ENCODE peak calls at places on chromosomes 3 and 15, in five cellular contexts. M, V, G, N and K are unnamed samples.

GRCh38 chr15:33581032-33581431 is 270.3 kb downstream of the RYR3 start:
- DNase-seq in M (no peak), N (peak; percentile 73), V (peak; percentile 34), G (no peak), K (no peak)

GRCh38 chr3:179723617-179724016 is 70.8 kb downstream of the USP13 start:
- DNase-seq in M (no peak), N (no peak), G (no peak), V (no peak), K (no peak)

GRCh38 chr15:64833690-64834089 is 8.0 kb upstream of the PLEKHO2 start:
- DNase-seq in V (no peak), G (no peak), N (no peak), M (no peak), K (no peak)

GRCh38 chr3:148866261-148866660 is 1.2 kb downstream of the CPA3 start:
- DNase-seq in M (no peak), V (no peak), N (peak; percentile 20), G (no peak), K (no peak)

GRCh38 chr3:35664460-35664919 is 25.2 kb downstream of the ARPP21 start:
- DNase-seq in G (no peak), N (peak; percentile 9), M (peak; percentile 50), V (no peak), K (no peak)

GRCh38 chr3:192897005-192897404 is 20.7 kb downstream of the MB21D2 start:
- DNase-seq in N (no peak), M (no peak), V (peak; percentile 88), G (no peak), K (no peak)

GRCh38 chr15:55221090-55222011 is 24.6 kb upstream of the RSL24D1 start:
- DNase-seq in V (peak; percentile 48), M (no peak), G (no peak), N (peak; percentile 95), K (peak; percentile 35)

GRCh38 chr15:81259791-81260190 is 63.1 kb downstream of the IL16 start:
- DNase-seq in N (no peak), G (no peak), V (no peak), M (no peak), K (no peak)

GRCh38 chr3:10772230-10773161 is 43.5 kb upstream of the SLC6A11 start:
- DNase-seq in M (peak; percentile 40), N (peak; percentile 13), G (no peak), V (peak; percentile 67), K (peak; percentile 31)

GRCh38 chr3:5302661-5303060 is 115.2 kb downstream of the EDEM1 start:
- DNase-seq in N (no peak), V (no peak), M (no peak), G (no peak), K (no peak)

GRCh38 chr3:178258121-178258520 is 278.1 kb upstream of the KCNMB2 start:
- DNase-seq in G (no peak), V (no peak), N (no peak), M (no peak), K (no peak)

GRCh38 chr3:176872771-176873209 is 324.5 kb downstream of the TBL1XR1 start:
- DNase-seq in N (peak; percentile 68), V (peak; percentile 76), G (peak; percentile 10), M (peak; percentile 77), K (peak; percentile 91)

GRCh38 chr3:100169186-100169585 is 54.9 kb upstream of the FILIP1L start:
- DNase-seq in M (no peak), V (no peak), G (no peak), N (no peak), K (no peak)

GRCh38 chr3:36269274-36269673 is 111.0 kb upstream of the STAC start:
- DNase-seq in N (no peak), G (no peak), M (no peak), V (no peak), K (no peak)

GRCh38 chr3:138747229-138747628 is 87.5 kb downstream of the PIK3CB start:
- DNase-seq in N (no peak), G (no peak), V (no peak), M (no peak), K (no peak)

GRCh38 chr15:22968356-22968755 is 11.8 kb downstream of the CYFIP1 start:
- DNase-seq in M (no peak), V (peak; percentile 84), G (no peak), N (peak; percentile 95), K (no peak)

DNA sequence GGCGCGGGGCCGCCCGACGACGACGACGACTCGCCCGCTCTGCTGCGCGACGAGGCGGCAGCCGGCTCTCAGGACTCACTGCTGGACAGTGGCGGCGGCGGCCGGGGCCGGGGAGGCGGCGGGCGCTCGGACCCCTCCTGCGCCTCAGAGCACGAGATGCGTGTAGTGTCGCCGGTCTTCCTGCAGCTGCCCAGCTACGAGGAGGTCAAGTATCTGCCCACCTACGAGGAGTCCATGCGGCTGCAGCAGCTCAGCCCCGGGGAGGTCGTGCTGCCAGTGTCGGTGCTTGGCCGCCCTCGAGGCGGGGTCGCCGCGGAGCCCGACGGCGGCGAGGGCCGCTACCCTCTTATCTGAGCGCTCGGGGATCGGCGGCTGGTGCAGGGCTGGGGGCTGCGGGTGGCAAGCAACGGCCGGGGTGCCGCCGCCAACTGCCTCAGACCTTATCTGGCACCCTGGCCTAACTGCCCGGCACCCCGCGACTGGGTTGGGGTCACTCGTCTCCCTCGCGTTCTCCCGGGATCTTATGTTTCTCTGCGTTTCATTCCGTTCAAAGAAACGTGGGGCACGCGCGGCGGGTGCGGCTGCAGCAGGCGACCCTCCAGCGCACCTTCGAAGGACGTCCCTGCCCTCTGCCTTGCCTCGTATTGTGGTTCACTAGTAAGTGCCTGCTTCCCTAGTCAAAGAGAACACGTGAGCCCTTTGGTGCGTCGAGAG is 961 bp downstream of the C3orf80 start:
- DNase-seq in G (no peak), V (no peak), N (peak; percentile 25), M (peak; percentile 74), K (no peak)
- TF ChIP-seq EZH2 in G (no peak), V (no peak), N (peak; percentile 34), M (peak; percentile 88), K (no peak)

DNA sequence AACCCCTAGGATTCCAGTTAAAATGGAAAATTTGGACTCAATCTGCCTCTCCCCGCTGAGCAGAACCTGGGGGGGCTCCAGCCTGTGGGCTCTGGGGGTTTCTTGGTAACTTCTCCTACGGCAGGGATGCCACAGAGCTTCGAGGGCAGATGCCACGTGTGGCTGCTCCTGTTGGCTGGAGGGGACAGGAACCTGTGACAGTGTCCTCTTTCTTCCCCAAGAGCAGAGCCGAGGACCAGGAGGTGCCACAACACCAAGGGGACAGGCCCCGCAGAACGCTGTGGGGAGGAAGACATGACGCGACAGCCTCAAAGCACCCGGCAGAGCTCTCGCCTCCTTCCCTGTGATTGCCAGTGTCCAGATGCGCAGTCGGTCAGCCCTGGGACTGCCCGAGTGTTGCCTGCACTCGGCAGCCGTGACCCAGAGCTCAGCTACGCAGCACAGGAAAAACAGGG is 132.0 kb upstream of the MEF2A start:
- DNase-seq in M (no peak), V (no peak), N (no peak), G (no peak), K (no peak)
- TF ChIP-seq EZH2phosphoT487 in M (no peak), V (no peak), N (no peak), G (no peak), K (no peak)

GRCh38 chr3:141387446-141388030 is 19.2 kb downstream of the ZBTB38 start:
- DNase-seq in G (no peak), N (no peak), V (no peak), M (no peak), K (peak; percentile 71)

GRCh38 chr3:141384575-141384974 is 16.3 kb downstream of the ZBTB38 start:
- DNase-seq in G (no peak), V (no peak), N (no peak), M (no peak), K (peak; percentile 61)

GRCh38 chr3:141386611-141387110 is 18.4 kb downstream of the ZBTB38 start:
- DNase-seq in V (no peak), N (peak; percentile 73), G (no peak), M (no peak), K (peak; percentile 81)

GRCh38 chr3:141385386-141386079 is 17.2 kb downstream of the ZBTB38 start:
- DNase-seq in N (no peak), G (no peak), V (no peak), M (no peak), K (peak; percentile 96)

DNA sequence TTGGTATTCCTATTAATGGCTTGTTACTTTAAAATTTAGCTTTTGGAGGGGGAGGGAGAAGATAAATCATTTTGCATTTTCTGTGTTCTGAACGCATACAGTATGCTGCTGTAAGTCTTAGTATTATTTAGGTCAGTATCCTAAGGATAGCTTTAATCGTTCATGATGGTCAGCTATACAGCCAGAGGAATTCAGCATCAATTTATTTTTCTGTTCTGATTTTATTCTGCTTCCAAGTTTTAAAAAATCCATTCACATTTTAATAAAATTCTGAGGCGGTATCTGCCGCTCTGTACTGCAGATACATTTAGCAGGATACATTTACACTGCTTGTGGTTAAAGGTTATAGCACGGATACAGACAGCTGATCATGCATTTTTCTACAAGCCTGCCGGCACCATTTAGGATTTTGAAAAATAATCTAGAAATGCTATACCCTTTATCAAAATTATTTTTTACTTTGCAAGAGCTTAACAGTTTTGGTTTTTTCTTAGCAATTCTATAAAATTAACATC is 17.8 kb downstream of the ZBTB38 start:
- DNase-seq in N (no peak), G (no peak), M (no peak), V (no peak), K (peak; percentile 74)
- H3K9ac ChIP-seq in N (peak overlapping the region; percentile 88), G (no peak overlapping the region), M (no peak overlapping the region), V (no peak overlapping the region), K (peak overlapping the region; percentile 100)

GRCh38 chr3:44571024-44571423 is 13.7 kb upstream of the ZNF660 start:
- DNase-seq in M (no peak), N (no peak), G (no peak), V (no peak), K (no peak)
- TF ChIP-seq EZH2 in M (no peak), N (no peak), G (no peak), V (no peak), K (no peak)

GRCh38 chr3:76664816-76665215 is 375.1 kb upstream of the ROBO2 start:
- DNase-seq in N (no peak), M (no peak), V (no peak), G (no peak), K (no peak)

GRCh38 chr3:76657909-76658308 is 382.0 kb upstream of the ROBO2 start:
- DNase-seq in M (no peak), G (no peak), N (no peak), V (no peak), K (no peak)

GRCh38 chr3:76656531-76657070 is 383.3 kb upstream of the ROBO2 start:
- DNase-seq in N (no peak), G (no peak), V (no peak), M (no peak), K (no peak)

GRCh38 chr3:76661527-76662250 is 378.2 kb upstream of the ROBO2 start:
- DNase-seq in N (no peak), M (no peak), V (no peak), G (no peak), K (no peak)
- TF ChIP-seq EZH2phosphoT487 in N (no peak), M (no peak), V (no peak), G (no peak), K (no peak)

GRCh38 chr3:190183121-190183520 is 62.4 kb upstream of the P3H2 start:
- DNase-seq in M (peak; percentile 23), G (no peak), N (peak; percentile 94), V (peak; percentile 77), K (no peak)
- H3K9ac ChIP-seq in M (no peak overlapping the region), G (no peak overlapping the region), N (peak overlapping the region; percentile 17), V (peak overlapping the region; percentile 73), K (no peak overlapping the region)